ENCODE peak calls at places on chromosomes 16 and 17, in eight cellular contexts. One of them, this sample, is unnamed.

GRCh38 chr16:397736-398332 is 835 bp downstream of the NME4 start:
- DNase-seq in fibroblast of pulmonary artery: peak
- DNase-seq in nucleus accumbens: peak
- DNase-seq in Panc1: no peak
- DNase-seq in esophagus muscularis mucosa: no peak
- DNase-seq in CD4-positive, alpha-beta memory T cell: no peak
- DNase-seq in head of caudate nucleus: peak
- DNase-seq in B cell: peak
- DNase-seq in this sample: no peak

GRCh38 chr17:879546-879945 is 97.4 kb downstream of the MRM3 start:
- DNase-seq in fibroblast of pulmonary artery: peak
- DNase-seq in nucleus accumbens: no peak
- DNase-seq in Panc1: peak
- DNase-seq in esophagus muscularis mucosa: no peak
- DNase-seq in CD4-positive, alpha-beta memory T cell: peak
- DNase-seq in head of caudate nucleus: peak
- DNase-seq in B cell: peak
- DNase-seq in this sample: peak

GRCh38 chr16:10122546-10122945 is 59.7 kb downstream of the GRIN2A start:
- DNase-seq in fibroblast of pulmonary artery: no peak
- DNase-seq in nucleus accumbens: no peak
- DNase-seq in Panc1: no peak
- DNase-seq in esophagus muscularis mucosa: no peak
- DNase-seq in CD4-positive, alpha-beta memory T cell: no peak
- DNase-seq in head of caudate nucleus: no peak
- DNase-seq in B cell: no peak
- DNase-seq in this sample: peak

GRCh38 chr17:17749921-17750320 is 68.7 kb downstream of the RAI1 start:
- DNase-seq in fibroblast of pulmonary artery: peak
- DNase-seq in nucleus accumbens: peak
- DNase-seq in Panc1: no peak
- DNase-seq in esophagus muscularis mucosa: no peak
- DNase-seq in CD4-positive, alpha-beta memory T cell: peak
- DNase-seq in head of caudate nucleus: peak
- DNase-seq in B cell: peak
- DNase-seq in this sample: peak

GRCh38 chr17:57892820-57893595 is 43.2 kb upstream of the MRPS23 start:
- DNase-seq in fibroblast of pulmonary artery: peak
- DNase-seq in nucleus accumbens: peak
- DNase-seq in Panc1: no peak
- DNase-seq in esophagus muscularis mucosa: peak
- DNase-seq in CD4-positive, alpha-beta memory T cell: no peak
- DNase-seq in head of caudate nucleus: peak
- DNase-seq in B cell: no peak
- DNase-seq in this sample: no peak

GRCh38 chr16:9007177-9007794 is 43.6 kb upstream of the USP7 start:
- DNase-seq in fibroblast of pulmonary artery: peak
- DNase-seq in nucleus accumbens: no peak
- DNase-seq in Panc1: no peak
- DNase-seq in esophagus muscularis mucosa: no peak
- DNase-seq in CD4-positive, alpha-beta memory T cell: no peak
- DNase-seq in head of caudate nucleus: no peak
- DNase-seq in B cell: no peak
- DNase-seq in this sample: no peak

GRCh38 chr16:1758923-1759322 is 12.4 kb downstream of the NME3 start:
- DNase-seq in fibroblast of pulmonary artery: no peak
- DNase-seq in nucleus accumbens: no peak
- DNase-seq in Panc1: no peak
- DNase-seq in esophagus muscularis mucosa: no peak
- DNase-seq in CD4-positive, alpha-beta memory T cell: no peak
- DNase-seq in head of caudate nucleus: no peak
- DNase-seq in B cell: no peak
- DNase-seq in this sample: no peak

GRCh38 chr16:20844588-20844987 is 38.3 kb downstream of the REXO5 start:
- DNase-seq in fibroblast of pulmonary artery: no peak
- DNase-seq in nucleus accumbens: no peak
- DNase-seq in Panc1: no peak
- DNase-seq in esophagus muscularis mucosa: no peak
- DNase-seq in CD4-positive, alpha-beta memory T cell: peak
- DNase-seq in head of caudate nucleus: no peak
- DNase-seq in B cell: no peak
- DNase-seq in this sample: peak

GRCh38 chr16:85898521-85899442 is at the start of gene IRF8:
- DNase-seq in fibroblast of pulmonary artery: peak
- DNase-seq in nucleus accumbens: no peak
- DNase-seq in Panc1: no peak
- DNase-seq in esophagus muscularis mucosa: peak
- DNase-seq in CD4-positive, alpha-beta memory T cell: peak
- DNase-seq in head of caudate nucleus: peak
- DNase-seq in B cell: peak
- DNase-seq in this sample: no peak

GRCh38 chr17:71753070-71753469 is 367.8 kb upstream of the SOX9 start:
- DNase-seq in fibroblast of pulmonary artery: no peak
- DNase-seq in nucleus accumbens: no peak
- DNase-seq in Panc1: no peak
- DNase-seq in esophagus muscularis mucosa: no peak
- DNase-seq in CD4-positive, alpha-beta memory T cell: no peak
- DNase-seq in head of caudate nucleus: no peak
- DNase-seq in B cell: no peak
- DNase-seq in this sample: no peak

GRCh38 chr16:70796301-70796700 is 4.7 kb downstream of the VAC14 start:
- DNase-seq in fibroblast of pulmonary artery: no peak
- DNase-seq in nucleus accumbens: no peak
- DNase-seq in Panc1: no peak
- DNase-seq in esophagus muscularis mucosa: no peak
- DNase-seq in CD4-positive, alpha-beta memory T cell: no peak
- DNase-seq in head of caudate nucleus: no peak
- DNase-seq in B cell: no peak
- DNase-seq in this sample: no peak

GRCh38 chr16:72905581-72905980 is 142.3 kb downstream of the ZFHX3 start:
- DNase-seq in fibroblast of pulmonary artery: peak
- DNase-seq in nucleus accumbens: no peak
- DNase-seq in Panc1: no peak
- DNase-seq in esophagus muscularis mucosa: no peak
- DNase-seq in CD4-positive, alpha-beta memory T cell: no peak
- DNase-seq in head of caudate nucleus: no peak
- DNase-seq in B cell: no peak
- DNase-seq in this sample: no peak

GRCh38 chr17:49450735-49451134 is 36.1 kb upstream of the PHB1 start:
- DNase-seq in fibroblast of pulmonary artery: no peak
- DNase-seq in nucleus accumbens: no peak
- DNase-seq in Panc1: no peak
- DNase-seq in esophagus muscularis mucosa: no peak
- DNase-seq in CD4-positive, alpha-beta memory T cell: no peak
- DNase-seq in head of caudate nucleus: no peak
- DNase-seq in B cell: no peak
- DNase-seq in this sample: peak

GRCh38 chr17:44556114-44556853 is 1.0 kb upstream of the FZD2 start:
- DNase-seq in fibroblast of pulmonary artery: peak
- DNase-seq in nucleus accumbens: no peak
- DNase-seq in Panc1: no peak
- DNase-seq in esophagus muscularis mucosa: no peak
- DNase-seq in CD4-positive, alpha-beta memory T cell: no peak
- DNase-seq in head of caudate nucleus: peak
- DNase-seq in B cell: peak
- DNase-seq in this sample: peak

GRCh38 chr16:28258571-28258970 is 33.8 kb upstream of the SBK1 start:
- DNase-seq in fibroblast of pulmonary artery: peak
- DNase-seq in nucleus accumbens: no peak
- DNase-seq in Panc1: no peak
- DNase-seq in esophagus muscularis mucosa: no peak
- DNase-seq in CD4-positive, alpha-beta memory T cell: no peak
- DNase-seq in head of caudate nucleus: peak
- DNase-seq in B cell: no peak
- DNase-seq in this sample: no peak